ENCODE peak calls at places on chromosomes 11 and 22, in six cellular contexts. One of them, this sample, is unnamed.

GRCh38 chr11:3732671-3733070 is 61.5 kb upstream of the CHRNA10 start:
- DNase-seq in naive thymus-derived CD4-positive, alpha-beta T cell: no peak
- DNase-seq in PC-3: no peak
- DNase-seq in stomach: no peak
- DNase-seq in brain microvascular endothelial cell: no peak
- DNase-seq in heart right ventricle: no peak
- DNase-seq in this sample: no peak

GRCh38 chr11:35617687-35618496 is at the start of gene FJX1:
- DNase-seq in naive thymus-derived CD4-positive, alpha-beta T cell: no peak
- DNase-seq in PC-3: peak; percentile 86
- DNase-seq in stomach: no peak
- DNase-seq in brain microvascular endothelial cell: peak; percentile 90
- DNase-seq in heart right ventricle: peak; percentile 61
- DNase-seq in this sample: peak; percentile 12

GRCh38 chr11:74929431-74930363 is 19.2 kb downstream of the XRRA1 start:
- DNase-seq in naive thymus-derived CD4-positive, alpha-beta T cell: peak; percentile 9
- DNase-seq in PC-3: peak; percentile 95
- DNase-seq in stomach: peak; percentile 77
- DNase-seq in brain microvascular endothelial cell: peak; percentile 92
- DNase-seq in heart right ventricle: no peak
- DNase-seq in this sample: peak; percentile 74

GRCh38 chr11:34448223-34448994 is 9.7 kb downstream of the CAT start:
- DNase-seq in naive thymus-derived CD4-positive, alpha-beta T cell: no peak
- DNase-seq in PC-3: no peak
- DNase-seq in stomach: no peak
- DNase-seq in brain microvascular endothelial cell: no peak
- DNase-seq in heart right ventricle: no peak
- DNase-seq in this sample: no peak

GRCh38 chr11:44268807-44269080 is 41.2 kb downstream of the ALX4 start:
- DNase-seq in naive thymus-derived CD4-positive, alpha-beta T cell: no peak
- DNase-seq in PC-3: no peak
- DNase-seq in stomach: no peak
- DNase-seq in brain microvascular endothelial cell: no peak
- DNase-seq in heart right ventricle: no peak
- DNase-seq in this sample: no peak

GRCh38 chr11:117554601-117555333 is 227.1 kb downstream of the CEP164 start:
- DNase-seq in naive thymus-derived CD4-positive, alpha-beta T cell: no peak
- DNase-seq in PC-3: peak; percentile 37
- DNase-seq in stomach: no peak
- DNase-seq in brain microvascular endothelial cell: no peak
- DNase-seq in heart right ventricle: no peak
- DNase-seq in this sample: no peak

GRCh38 chr11:68673291-68673930 is 10.9 kb upstream of the GAL start:
- DNase-seq in naive thymus-derived CD4-positive, alpha-beta T cell: no peak
- DNase-seq in PC-3: no peak
- DNase-seq in stomach: no peak
- DNase-seq in brain microvascular endothelial cell: no peak
- DNase-seq in heart right ventricle: no peak
- DNase-seq in this sample: no peak

GRCh38 chr22:33896154-33896800 is 24.0 kb downstream of the LARGE1 start:
- DNase-seq in naive thymus-derived CD4-positive, alpha-beta T cell: no peak
- DNase-seq in PC-3: no peak
- DNase-seq in stomach: no peak
- DNase-seq in brain microvascular endothelial cell: no peak
- DNase-seq in heart right ventricle: no peak
- DNase-seq in this sample: no peak

GRCh38 chr22:46061124-46061410 is 84.1 kb upstream of the WNT7B start:
- DNase-seq in naive thymus-derived CD4-positive, alpha-beta T cell: no peak
- DNase-seq in PC-3: no peak
- DNase-seq in stomach: no peak
- DNase-seq in brain microvascular endothelial cell: no peak
- DNase-seq in heart right ventricle: no peak
- DNase-seq in this sample: no peak

GRCh38 chr11:134498326-134499139 is 86.5 kb upstream of the B3GAT1 start:
- DNase-seq in naive thymus-derived CD4-positive, alpha-beta T cell: no peak
- DNase-seq in PC-3: no peak
- DNase-seq in stomach: peak; percentile 47
- DNase-seq in brain microvascular endothelial cell: no peak
- DNase-seq in heart right ventricle: peak; percentile 28
- DNase-seq in this sample: no peak

DNA sequence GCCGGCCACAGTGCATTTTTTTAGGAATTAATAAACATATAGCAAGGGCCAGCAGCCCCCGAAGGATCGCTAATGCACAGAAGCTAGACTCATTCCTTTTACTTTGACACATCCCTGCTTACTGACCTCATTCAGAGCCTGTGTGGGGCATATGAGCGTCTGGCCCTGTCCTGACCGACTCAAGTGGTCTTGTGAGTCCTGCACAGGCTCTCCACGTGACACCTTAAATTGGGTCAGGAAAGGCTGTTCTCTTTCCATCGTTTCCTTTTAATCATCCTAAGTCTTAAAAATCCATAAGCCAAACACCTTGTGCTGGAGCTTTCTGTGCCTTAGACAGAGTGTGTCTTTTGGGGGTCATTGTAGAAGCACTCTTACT is 18.6 kb downstream of the SDHAF2 start:
- DNase-seq in naive thymus-derived CD4-positive, alpha-beta T cell: no peak
- DNase-seq in PC-3: no peak
- DNase-seq in stomach: no peak
- DNase-seq in brain microvascular endothelial cell: no peak
- DNase-seq in heart right ventricle: no peak
- DNase-seq in this sample: no peak
- H3K4me3 ChIP-seq in naive thymus-derived CD4-positive, alpha-beta T cell: no peak overlapping the region
- H3K4me3 ChIP-seq in PC-3: no peak overlapping the region
- H3K4me3 ChIP-seq in stomach: no peak overlapping the region
- H3K4me3 ChIP-seq in brain microvascular endothelial cell: no peak overlapping the region
- H3K4me3 ChIP-seq in heart right ventricle: no peak overlapping the region
- H3K4me3 ChIP-seq in this sample: no peak overlapping the region

DNA sequence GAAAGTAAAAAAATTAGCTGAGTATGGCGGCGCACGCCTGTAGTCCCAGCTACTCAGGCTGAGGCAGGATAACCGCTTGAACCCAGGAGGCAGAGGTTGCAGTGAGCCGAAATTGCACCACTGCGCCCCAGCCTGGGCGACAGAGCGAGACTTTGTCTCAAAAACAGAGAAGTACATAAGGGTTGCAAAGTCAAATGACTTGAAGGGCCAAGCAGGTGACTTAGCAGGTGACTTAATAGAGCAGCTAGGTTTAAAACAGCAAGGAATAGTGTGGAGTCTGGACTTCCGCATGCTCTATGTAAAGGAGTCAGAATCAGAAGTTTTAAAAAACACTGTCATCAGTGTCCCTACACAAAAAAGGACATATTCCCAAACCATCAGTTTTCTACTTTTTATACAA is 31.7 kb downstream of the EP300 start:
- DNase-seq in naive thymus-derived CD4-positive, alpha-beta T cell: no peak
- DNase-seq in PC-3: no peak
- DNase-seq in stomach: no peak
- DNase-seq in brain microvascular endothelial cell: no peak
- DNase-seq in heart right ventricle: no peak
- DNase-seq in this sample: no peak
- H3K36me3 ChIP-seq in naive thymus-derived CD4-positive, alpha-beta T cell: peaks cover 8% of the 10 kb centered on the region
- H3K36me3 ChIP-seq in PC-3: peaks cover 21% of the 10 kb centered on the region
- H3K36me3 ChIP-seq in stomach: peaks cover 78% of the 10 kb centered on the region
- H3K36me3 ChIP-seq in brain microvascular endothelial cell: peaks cover 22% of the 10 kb centered on the region
- H3K36me3 ChIP-seq in heart right ventricle: peaks cover 87% of the 10 kb centered on the region
- H3K36me3 ChIP-seq in this sample: peaks cover 42% of the 10 kb centered on the region

GRCh38 chr11:9760180-9760550 is 96.3 kb downstream of the SWAP70 start:
- DNase-seq in naive thymus-derived CD4-positive, alpha-beta T cell: no peak
- DNase-seq in PC-3: peak; percentile 42
- DNase-seq in stomach: peak; percentile 64
- DNase-seq in brain microvascular endothelial cell: peak; percentile 88
- DNase-seq in heart right ventricle: peak; percentile 92
- DNase-seq in this sample: no peak
- H3K27ac ChIP-seq in naive thymus-derived CD4-positive, alpha-beta T cell: no peak overlapping the region
- H3K27ac ChIP-seq in PC-3: peak overlapping the region; percentile 26
- H3K27ac ChIP-seq in stomach: peak overlapping the region; percentile 91
- H3K27ac ChIP-seq in brain microvascular endothelial cell: peak overlapping the region; percentile 94
- H3K27ac ChIP-seq in heart right ventricle: peak overlapping the region; percentile 97
- H3K27ac ChIP-seq in this sample: no peak overlapping the region

GRCh38 chr11:45319077-45319476 is 32.9 kb upstream of the SYT13 start:
- DNase-seq in naive thymus-derived CD4-positive, alpha-beta T cell: no peak
- DNase-seq in PC-3: no peak
- DNase-seq in stomach: no peak
- DNase-seq in brain microvascular endothelial cell: no peak
- DNase-seq in heart right ventricle: no peak
- DNase-seq in this sample: no peak
- H3K4me3 ChIP-seq in naive thymus-derived CD4-positive, alpha-beta T cell: no peak overlapping the region
- H3K4me3 ChIP-seq in PC-3: no peak overlapping the region
- H3K4me3 ChIP-seq in stomach: no peak overlapping the region
- H3K4me3 ChIP-seq in brain microvascular endothelial cell: no peak overlapping the region
- H3K4me3 ChIP-seq in heart right ventricle: no peak overlapping the region
- H3K4me3 ChIP-seq in this sample: no peak overlapping the region

GRCh38 chr11:46408407-46408986 is 16.9 kb upstream of the CHRM4 start:
- DNase-seq in naive thymus-derived CD4-positive, alpha-beta T cell: no peak
- DNase-seq in PC-3: no peak
- DNase-seq in stomach: no peak
- DNase-seq in brain microvascular endothelial cell: no peak
- DNase-seq in heart right ventricle: no peak
- DNase-seq in this sample: no peak

GRCh38 chr11:46397526-46397925 is 6.0 kb upstream of the CHRM4 start:
- DNase-seq in naive thymus-derived CD4-positive, alpha-beta T cell: no peak
- DNase-seq in PC-3: no peak
- DNase-seq in stomach: no peak
- DNase-seq in brain microvascular endothelial cell: no peak
- DNase-seq in heart right ventricle: no peak
- DNase-seq in this sample: no peak

GRCh38 chr11:46407635-46408034 is 16.1 kb upstream of the CHRM4 start:
- DNase-seq in naive thymus-derived CD4-positive, alpha-beta T cell: no peak
- DNase-seq in PC-3: no peak
- DNase-seq in stomach: no peak
- DNase-seq in brain microvascular endothelial cell: no peak
- DNase-seq in heart right ventricle: no peak
- DNase-seq in this sample: no peak

GRCh38 chr11:46404476-46405017 is 13.0 kb upstream of the CHRM4 start:
- DNase-seq in naive thymus-derived CD4-positive, alpha-beta T cell: no peak
- DNase-seq in PC-3: no peak
- DNase-seq in stomach: no peak
- DNase-seq in brain microvascular endothelial cell: no peak
- DNase-seq in heart right ventricle: no peak
- DNase-seq in this sample: no peak

GRCh38 chr11:46402957-46403902 is 11.7 kb upstream of the CHRM4 start:
- DNase-seq in naive thymus-derived CD4-positive, alpha-beta T cell: no peak
- DNase-seq in PC-3: no peak
- DNase-seq in stomach: no peak
- DNase-seq in brain microvascular endothelial cell: no peak
- DNase-seq in heart right ventricle: peak; percentile 33
- DNase-seq in this sample: no peak
- H3K36me3 ChIP-seq in naive thymus-derived CD4-positive, alpha-beta T cell: peaks cover 8% of the 10 kb centered on the region
- H3K36me3 ChIP-seq in PC-3: no peaks in the 10 kb centered on the region
- H3K36me3 ChIP-seq in stomach: peaks cover 96% of the 10 kb centered on the region
- H3K36me3 ChIP-seq in brain microvascular endothelial cell: peaks cover 9% of the 10 kb centered on the region
- H3K36me3 ChIP-seq in heart right ventricle: peaks cover 47% of the 10 kb centered on the region
- H3K36me3 ChIP-seq in this sample: peaks cover 35% of the 10 kb centered on the region

DNA sequence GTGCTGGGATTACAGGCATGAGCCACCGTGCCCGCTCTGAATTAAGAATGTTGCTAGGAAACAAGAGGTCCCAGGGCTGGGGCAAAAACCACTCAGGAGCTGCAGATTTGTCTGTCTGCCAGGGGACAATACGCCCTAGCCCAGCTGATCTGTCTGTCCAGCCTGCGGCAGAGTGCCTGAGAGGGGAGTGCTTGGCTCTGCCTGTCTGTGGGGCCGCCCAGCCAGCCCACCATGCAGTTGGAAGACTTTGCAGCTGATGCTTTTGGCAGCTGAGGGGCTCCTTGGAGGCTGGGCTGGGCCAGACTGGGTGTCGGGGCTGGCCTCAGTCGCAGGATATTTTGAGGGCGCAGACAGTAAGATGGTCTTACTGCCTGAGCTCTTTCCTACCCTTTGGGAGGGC is 435 bp upstream of the FAM180B start:
- DNase-seq in naive thymus-derived CD4-positive, alpha-beta T cell: no peak
- DNase-seq in PC-3: no peak
- DNase-seq in stomach: no peak
- DNase-seq in brain microvascular endothelial cell: no peak
- DNase-seq in heart right ventricle: no peak
- DNase-seq in this sample: no peak
- H3K27ac ChIP-seq in naive thymus-derived CD4-positive, alpha-beta T cell: no peak overlapping the region
- H3K27ac ChIP-seq in PC-3: no peak overlapping the region
- H3K27ac ChIP-seq in stomach: no peak overlapping the region
- H3K27ac ChIP-seq in brain microvascular endothelial cell: no peak overlapping the region
- H3K27ac ChIP-seq in heart right ventricle: peak overlapping the region; percentile 25
- H3K27ac ChIP-seq in this sample: no peak overlapping the region